ENCODE peak calls at places on chromosomes 12 and 14, in seven cellular contexts. X is astrocyte, P is GM23338, B is fibroblast of lung, R is keratinocyte, C is mammary epithelial cell, G is endothelial cell of umbilical vein. N is an unnamed sample.

GRCh38 chr14:34275038-34275437 is 187.0 kb downstream of the SPTSSA start:
- DNase-seq in P (no peak), R (no peak), C (no peak), B (peak), X (no peak), G (no peak), N (no peak)

GRCh38 chr12:26691234-26691970 is 141.6 kb downstream of the ITPR2 start:
- DNase-seq in X (peak), B (peak), C (peak), R (peak), G (peak), P (peak), N (no peak)

GRCh38 chr14:58693048-58693447 is 55.3 kb downstream of the DACT1 start:
- DNase-seq in B (no peak), C (no peak), R (no peak), G (no peak), X (no peak), P (no peak), N (no peak)

GRCh38 chr14:78291958-78292357 is 121.8 kb downstream of the NRXN3 start:
- DNase-seq in P (peak), X (no peak), R (no peak), B (no peak), C (no peak), G (no peak), N (no peak)

GRCh38 chr12:129237881-129238280 is 384.6 kb downstream of the GLT1D1 start:
- DNase-seq in P (peak), G (no peak), B (no peak), C (no peak), X (no peak), R (no peak), N (no peak)

GRCh38 chr14:96632363-96632758 is 130.2 kb downstream of the PAPOLA start:
- DNase-seq in C (no peak), G (no peak), R (no peak), P (no peak), X (no peak), B (no peak), N (no peak)

GRCh38 chr12:25242981-25243764 is 7.6 kb downstream of the KRAS start:
- DNase-seq in B (peak), X (peak), G (peak), P (no peak), C (no peak), R (no peak), N (no peak)

GRCh38 chr12:82955020-82955419 is 268.3 kb downstream of the TMTC2 start:
- DNase-seq in X (no peak), C (no peak), P (no peak), R (no peak), B (no peak), G (no peak), N (no peak)

GRCh38 chr12:132143328-132144071 is 619 bp downstream of the DDX51 start:
- DNase-seq in B (no peak), R (no peak), P (peak), G (no peak), C (no peak), X (no peak), N (peak)

GRCh38 chr12:127065595-127065994 is 1201.4 kb upstream of the TMEM132C start:
- DNase-seq in G (no peak), P (no peak), C (no peak), X (no peak), R (no peak), B (no peak), N (no peak)

GRCh38 chr14:61520546-61520945 is 174.8 kb upstream of the HIF1A start:
- DNase-seq in B (no peak), G (no peak), X (no peak), P (no peak), R (no peak), C (peak), N (no peak)

GRCh38 chr14:23306113-23306411 is 571 bp upstream of the BCL2L2 start:
- DNase-seq in C (no peak), B (no peak), R (no peak), P (peak), G (no peak), X (no peak), N (no peak)

GRCh38 chr12:2970744-2971143 is 11.5 kb downstream of the TEAD4 start:
- DNase-seq in B (no peak), R (no peak), P (no peak), C (no peak), X (no peak), G (no peak), N (no peak)

GRCh38 chr14:69484444-69485113 is at the start of gene PLEKHD1:
- DNase-seq in G (no peak), C (peak), B (no peak), X (no peak), P (peak), R (no peak), N (no peak)
- TF ChIP-seq EZH2 in G (peak), C (peak), B (peak), X (peak), P (no peak), R (no peak), N (no peak)

GRCh38 chr14:49945448-49946319 is 52.8 kb downstream of the ARF6 start:
- DNase-seq in B (no peak), G (no peak), C (no peak), P (no peak), X (no peak), R (no peak), N (no peak)
- TF ChIP-seq EZH2 in B (no peak), G (no peak), C (no peak), P (no peak), X (no peak), R (no peak), N (no peak)

DNA sequence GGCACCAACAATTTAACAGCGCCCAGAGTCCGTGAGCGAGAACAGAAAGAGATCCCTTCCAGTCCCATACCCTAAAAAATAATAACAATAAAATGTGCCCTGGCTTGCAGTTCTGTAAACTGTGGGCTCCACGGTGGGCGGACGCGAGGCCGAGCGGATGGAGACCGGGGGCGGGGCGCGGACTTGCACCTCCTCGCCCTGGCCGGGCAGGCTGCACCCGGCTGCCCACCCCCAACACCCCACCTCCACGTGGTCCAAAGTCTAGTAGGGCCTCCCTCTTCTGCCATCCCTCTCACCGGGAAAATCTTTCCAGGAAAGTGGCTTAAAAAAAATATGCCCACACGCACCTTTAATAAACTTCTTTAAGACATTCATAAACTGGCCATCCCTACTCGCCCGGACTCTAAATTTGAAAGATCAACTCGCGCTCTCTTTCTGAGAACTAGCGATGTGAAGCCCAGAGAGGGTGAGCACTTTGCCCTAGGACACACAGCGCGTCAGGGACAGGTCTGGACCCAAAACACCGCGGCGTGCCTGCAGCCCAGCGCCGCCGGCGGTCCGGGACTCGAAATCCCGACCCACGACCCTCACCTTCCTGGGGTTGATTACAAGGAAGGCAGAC is 1.8 kb upstream of the BCL11B start:
- DNase-seq in G (no peak), P (peak), X (no peak), C (peak), R (no peak), B (no peak), N (no peak)
- TF ChIP-seq EZH2 in G (no peak), P (no peak), X (no peak), C (no peak), R (no peak), B (peak), N (no peak)

DNA sequence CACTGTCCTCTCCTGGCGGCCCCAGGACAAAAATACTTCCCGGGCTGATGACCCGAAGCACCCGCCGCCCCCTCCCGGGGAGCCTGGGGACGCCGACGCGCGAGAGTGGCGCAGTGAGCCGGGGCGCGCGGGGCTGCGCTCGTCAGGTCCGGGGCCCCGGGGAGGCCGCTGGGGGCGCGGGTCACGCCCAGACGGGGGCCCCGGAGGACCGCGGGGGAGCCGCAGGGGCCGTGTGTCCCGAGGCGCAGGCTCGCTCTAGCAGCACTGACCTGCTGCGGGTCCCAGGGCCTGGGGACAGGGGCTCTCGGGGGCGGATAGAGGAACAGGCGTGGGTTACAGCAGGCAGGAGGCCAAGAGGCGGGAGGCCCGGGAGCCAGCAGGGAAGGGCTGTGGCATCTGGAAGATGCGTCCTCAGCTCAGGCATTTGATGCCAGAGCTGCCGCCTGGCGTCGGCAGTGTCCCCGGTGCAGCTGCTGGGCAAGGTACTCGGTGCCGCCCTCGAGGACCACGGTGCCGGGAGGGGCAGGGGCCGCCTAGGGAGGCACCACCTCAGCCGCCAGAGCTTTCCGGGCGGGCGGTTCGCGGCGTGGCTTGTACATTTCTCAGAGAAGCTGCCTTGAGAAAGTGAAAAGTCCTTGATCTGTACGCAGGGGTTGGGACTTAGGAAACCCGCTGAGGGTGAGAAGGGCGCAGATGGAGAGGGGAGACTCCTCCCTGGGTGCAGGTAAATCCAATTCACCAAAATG is 1.2 kb downstream of the WNT5B start:
- DNase-seq in B (peak), C (no peak), R (no peak), G (no peak), X (no peak), P (peak), N (no peak)
- TF ChIP-seq EZH2 in B (no peak), C (no peak), R (peak), G (peak), X (peak), P (no peak), N (no peak)

GRCh38 chr12:53977596-53978464 is 3.1 kb upstream of the HOTAIR start:
- DNase-seq in P (no peak), G (no peak), R (no peak), X (no peak), B (no peak), C (no peak), N (peak)
- TF ChIP-seq EZH2 in P (peak), G (no peak), R (no peak), X (no peak), B (no peak), C (no peak), N (no peak)

GRCh38 chr12:53749986-53750811 is 1.6 kb downstream of the CISTR start:
- DNase-seq in B (no peak), R (no peak), P (no peak), C (no peak), G (no peak), X (no peak), N (no peak)

GRCh38 chr12:53751336-53752191 is at the start of gene CISTR:
- DNase-seq in R (no peak), X (no peak), B (no peak), C (no peak), G (no peak), P (peak), N (peak)

GRCh38 chr12:53750812-53751335 is 905 bp downstream of the CISTR start:
- DNase-seq in R (no peak), P (peak), B (no peak), X (peak), C (no peak), G (no peak), N (no peak)

GRCh38 chr12:53746592-53747491 is 4.9 kb downstream of the CISTR start:
- DNase-seq in C (peak), G (peak), X (peak), B (peak), P (peak), R (no peak), N (peak)

GRCh38 chr12:53748072-53748840 is 3.5 kb downstream of the CISTR start:
- DNase-seq in C (no peak), B (no peak), G (no peak), X (no peak), R (no peak), P (peak), N (no peak)
- TF ChIP-seq EZH2 in C (no peak), B (no peak), G (peak), X (peak), R (no peak), P (peak), N (no peak)

GRCh38 chr12:48978291-48978740 is at the start of gene WNT1:
- DNase-seq in R (no peak), G (no peak), C (no peak), B (no peak), X (no peak), P (no peak), N (no peak)

GRCh38 chr12:48978741-48979601 is 849 bp downstream of the WNT1 start:
- DNase-seq in B (no peak), X (no peak), P (no peak), C (no peak), R (no peak), G (no peak), N (no peak)

GRCh38 chr12:48980389-48980952 is 2.3 kb downstream of the WNT1 start:
- DNase-seq in R (no peak), G (no peak), B (no peak), P (peak), C (no peak), X (no peak), N (no peak)

GRCh38 chr12:48980953-48981756 is 3.0 kb downstream of the WNT1 start:
- DNase-seq in P (peak), G (no peak), B (no peak), X (no peak), R (no peak), C (no peak), N (no peak)

DNA sequence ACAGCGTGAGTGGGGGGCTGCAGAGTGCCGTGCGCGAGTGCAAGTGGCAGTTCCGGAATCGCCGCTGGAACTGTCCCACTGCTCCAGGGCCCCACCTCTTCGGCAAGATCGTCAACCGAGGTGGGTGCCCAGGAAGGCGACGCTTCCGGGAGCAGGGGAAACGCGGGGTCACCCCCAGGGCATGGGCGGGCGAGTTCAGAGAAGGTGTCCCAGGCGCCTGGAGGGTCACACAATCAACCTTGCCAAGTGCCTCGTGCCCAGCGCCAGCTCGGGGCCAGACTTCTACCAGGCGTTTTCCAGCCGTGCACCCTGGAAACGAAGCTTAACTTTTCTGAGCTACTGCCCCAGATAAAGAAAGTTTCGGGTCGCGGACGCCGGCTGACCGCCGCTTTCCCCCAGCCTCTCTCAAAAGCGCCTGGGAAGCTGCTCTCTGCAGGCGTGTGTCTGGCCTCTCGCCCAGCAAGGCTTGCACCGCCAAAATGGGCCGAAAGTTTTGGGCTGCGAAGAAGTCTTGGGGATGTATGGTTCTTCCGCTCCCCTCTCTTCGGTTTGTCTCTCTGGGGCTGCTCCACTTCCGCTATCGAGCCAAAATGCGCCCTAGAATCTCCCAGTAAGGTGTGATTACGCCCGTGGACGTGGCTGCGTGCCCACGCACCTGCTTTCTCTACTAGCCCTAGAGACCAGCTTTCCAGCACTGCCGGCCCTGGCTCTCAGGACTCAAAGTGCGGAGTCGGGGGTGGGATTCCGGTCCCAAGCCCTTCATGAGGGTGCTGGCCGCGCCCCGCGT is 1.7 kb downstream of the WNT1 start:
- DNase-seq in B (no peak), P (peak), G (no peak), X (no peak), R (no peak), C (no peak), N (no peak)
- TF ChIP-seq EZH2 in B (peak), P (peak), G (peak), X (peak), R (no peak), C (no peak), N (no peak)

DNA sequence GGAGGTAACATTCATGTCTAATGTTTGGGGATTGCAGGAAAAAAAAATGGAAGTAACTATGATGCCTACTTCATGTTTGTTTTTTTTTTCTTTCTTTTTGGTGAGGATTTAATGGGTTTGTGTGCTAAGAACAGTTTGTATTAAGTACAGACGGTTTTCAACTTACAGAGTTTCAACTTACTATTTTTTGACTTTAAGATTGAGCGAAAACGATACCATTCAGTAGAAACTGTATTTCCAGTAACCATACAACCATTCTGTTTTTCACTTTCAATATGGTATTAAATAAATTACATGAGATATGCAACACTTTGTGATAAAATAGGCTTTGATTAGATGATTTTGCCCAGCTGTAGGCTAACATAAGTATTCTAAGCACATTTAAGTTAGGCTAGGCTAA is 10.4 kb downstream of the TECPR2 start:
- DNase-seq in C (no peak), X (no peak), B (no peak), R (no peak), G (no peak), P (no peak), N (peak)
- TF ChIP-seq EZH2 in C (no peak), X (no peak), B (no peak), R (no peak), G (no peak), P (no peak), N (no peak)

GRCh38 chr12:6829532-6830220 is 1.5 kb downstream of the P3H3 start:
- DNase-seq in X (peak), G (peak), B (no peak), P (no peak), R (no peak), C (no peak), N (no peak)
- TF ChIP-seq EZH2 in X (no peak), G (no peak), B (no peak), P (no peak), R (no peak), C (peak), N (no peak)

GRCh38 chr12:69642531-69642930 is 31.8 kb upstream of the LRRC10 start:
- DNase-seq in R (no peak), P (no peak), X (no peak), G (no peak), C (no peak), B (no peak), N (no peak)
- TF ChIP-seq EZH2 in R (no peak), P (no peak), X (no peak), G (no peak), C (no peak), B (no peak), N (no peak)